ENCODE peak calls at places on chromosome 2, in eight cellular contexts. A is fibroblast of the conjunctiva; P is NCI-H1436 treated with DMSO at 0.1 percent for 48 hours; V is SK-MEL-5; Y is ovary; R is activated B cell treated with CpG ODN at 0.5 μM for 24 hours; U is thyroid gland; C is activated CD4-positive, alpha-beta T cell treated with anti-CD3 and anti-CD28 coated beads for 48 hours. B is an unnamed sample.

GRCh38 chr2:33291278-33292013 is 185.0 kb upstream of the RASGRP3 start:
- DNase-seq in A (no peak), P (no peak), V (peak; percentile 26), Y (no peak), R (no peak), U (no peak), C (no peak), B (peak; percentile 5)

GRCh38 chr2:209472386-209472832 is 48.6 kb downstream of the MAP2 start:
- DNase-seq in A (peak; percentile 59), P (peak; percentile 80), V (no peak), Y (no peak), R (no peak), U (peak; percentile 7), C (no peak), B (no peak)

GRCh38 chr2:224025874-224026273 is 13.2 kb downstream of the SERPINE2 start:
- DNase-seq in A (no peak), P (no peak), V (no peak), Y (no peak), R (peak; percentile 27), U (no peak), C (peak; percentile 76), B (no peak)

GRCh38 chr2:223042704-223043118 is 9.3 kb upstream of the KCNE4 start:
- DNase-seq in A (no peak), P (no peak), V (peak; percentile 37), Y (no peak), R (no peak), U (no peak), C (no peak), B (no peak)

GRCh38 chr2:43268066-43268971 is 41.9 kb upstream of the ZFP36L2 start:
- DNase-seq in A (no peak), P (no peak), V (no peak), Y (no peak), R (no peak), U (no peak), C (no peak), B (no peak)

GRCh38 chr2:98461650-98462049 is 17.0 kb downstream of the INPP4A start:
- DNase-seq in A (no peak), P (no peak), V (no peak), Y (no peak), R (no peak), U (no peak), C (no peak), B (no peak)

GRCh38 chr2:240145461-240145860 is 5.0 kb upstream of the OTOS start:
- DNase-seq in A (no peak), P (no peak), V (no peak), Y (no peak), R (no peak), U (no peak), C (no peak), B (no peak)

GRCh38 chr2:237315170-237315880 is 98.6 kb downstream of the COL6A3 start:
- DNase-seq in A (peak; percentile 90), P (no peak), V (no peak), Y (peak; percentile 89), R (no peak), U (peak; percentile 97), C (no peak), B (no peak)